ENCODE peak calls at places on chromosomes 13 and 19, in four cellular contexts. A is mesothelial cell of epicardium, K is right lobe of liver, G is transverse colon. S is an unnamed sample.
A peak's percentile ranks its signal among the peaks of the same experiment; 100 is the strongest.

GRCh38 chr19:17243854-17244617 is 1.7 kb downstream of the NR2F6 start:
- DNase-seq in A (no peak), K (peak; percentile 87), G (peak; percentile 70), S (peak; percentile 60)

GRCh38 chr19:13995017-13995728 is 10.9 kb downstream of the RFX1 start:
- DNase-seq in A (no peak), K (peak; percentile 75), G (no peak), S (no peak)

GRCh38 chr13:104256701-104257100 is 1190.5 kb upstream of the SLC10A2 start:
- DNase-seq in A (no peak), K (no peak), G (no peak), S (no peak)

GRCh38 chr13:40583738-40584137 is 82.7 kb downstream of the FOXO1 start:
- DNase-seq in A (no peak), K (no peak), G (no peak), S (no peak)

GRCh38 chr19:32367063-32367462 is 21.7 kb downstream of the ZNF507 start:
- DNase-seq in A (no peak), K (no peak), G (no peak), S (no peak)

GRCh38 chr13:40615619-40616018 is 50.8 kb downstream of the FOXO1 start:
- DNase-seq in A (no peak), K (no peak), G (no peak), S (no peak)

GRCh38 chr13:21538753-21539152 is 65.2 kb downstream of the MICU2 start:
- DNase-seq in A (no peak), K (no peak), G (no peak), S (no peak)

GRCh38 chr13:26623125-26623524 is 65.6 kb downstream of the WASF3 start:
- DNase-seq in A (no peak), K (no peak), G (no peak), S (no peak)

GRCh38 chr13:58876473-58876872 is 1244.9 kb downstream of the PCDH17 start:
- DNase-seq in A (no peak), K (no peak), G (no peak), S (no peak)

GRCh38 chr19:1874554-1875185 is 10.6 kb downstream of the ABHD17A start:
- DNase-seq in A (no peak), K (no peak), G (no peak), S (no peak)

GRCh38 chr13:26991508-26992181 is 180.0 kb downstream of the USP12 start:
- DNase-seq in A (no peak), K (peak; percentile 84), G (no peak), S (no peak)

GRCh38 chr19:46546194-46546896 is 50.7 kb upstream of the PNMA8B start:
- DNase-seq in A (no peak), K (peak; percentile 79), G (peak; percentile 60), S (no peak)

GRCh38 chr13:30063892-30064291 is 213.5 kb upstream of the UBL3 start:
- DNase-seq in A (no peak), K (no peak), G (no peak), S (no peak)

GRCh38 chr13:106695139-106695538 is 127.2 kb upstream of the ARGLU1 start:
- DNase-seq in A (no peak), K (no peak), G (no peak), S (no peak)

GRCh38 chr19:9498183-9498902 is at the start of gene ZNF560:
- DNase-seq in A (no peak), K (no peak), G (no peak), S (no peak)

GRCh38 chr13:85408415-85408814 is 390.8 kb downstream of the SLITRK6 start:
- DNase-seq in A (no peak), K (no peak), G (no peak), S (no peak)

GRCh38 chr19:10270180-10270615 is 722 bp upstream of the ICAM1 start:
- DNase-seq in A (no peak), K (peak; percentile 80), G (peak; percentile 82), S (no peak)

GRCh38 chr19:46919324-46919723 is 58.5 kb downstream of the ARHGAP35 start:
- DNase-seq in A (no peak), K (no peak), G (no peak), S (no peak)

GRCh38 chr13:30676672-30677071 is 58.7 kb upstream of the ALOX5AP start:
- DNase-seq in A (no peak), K (no peak), G (no peak), S (no peak)

GRCh38 chr13:53242015-53242414 is 213.4 kb downstream of the OLFM4 start:
- DNase-seq in A (no peak), K (no peak), G (no peak), S (no peak)

GRCh38 chr13:33388254-33388998 is 102.9 kb upstream of the STARD13 start:
- DNase-seq in A (no peak), K (no peak), G (no peak), S (no peak)
- TF ChIP-seq CTCF in A (no peak), K (no peak), G (peak; percentile 19), S (no peak)

GRCh38 chr13:81639984-81640582 is 1299.2 kb upstream of the SPRY2 start:
- DNase-seq in A (no peak), K (no peak), G (no peak), S (no peak)
- TF ChIP-seq CTCF in A (peak; percentile 66), K (peak; percentile 60), G (peak; percentile 45), S (peak; percentile 43)

DNA sequence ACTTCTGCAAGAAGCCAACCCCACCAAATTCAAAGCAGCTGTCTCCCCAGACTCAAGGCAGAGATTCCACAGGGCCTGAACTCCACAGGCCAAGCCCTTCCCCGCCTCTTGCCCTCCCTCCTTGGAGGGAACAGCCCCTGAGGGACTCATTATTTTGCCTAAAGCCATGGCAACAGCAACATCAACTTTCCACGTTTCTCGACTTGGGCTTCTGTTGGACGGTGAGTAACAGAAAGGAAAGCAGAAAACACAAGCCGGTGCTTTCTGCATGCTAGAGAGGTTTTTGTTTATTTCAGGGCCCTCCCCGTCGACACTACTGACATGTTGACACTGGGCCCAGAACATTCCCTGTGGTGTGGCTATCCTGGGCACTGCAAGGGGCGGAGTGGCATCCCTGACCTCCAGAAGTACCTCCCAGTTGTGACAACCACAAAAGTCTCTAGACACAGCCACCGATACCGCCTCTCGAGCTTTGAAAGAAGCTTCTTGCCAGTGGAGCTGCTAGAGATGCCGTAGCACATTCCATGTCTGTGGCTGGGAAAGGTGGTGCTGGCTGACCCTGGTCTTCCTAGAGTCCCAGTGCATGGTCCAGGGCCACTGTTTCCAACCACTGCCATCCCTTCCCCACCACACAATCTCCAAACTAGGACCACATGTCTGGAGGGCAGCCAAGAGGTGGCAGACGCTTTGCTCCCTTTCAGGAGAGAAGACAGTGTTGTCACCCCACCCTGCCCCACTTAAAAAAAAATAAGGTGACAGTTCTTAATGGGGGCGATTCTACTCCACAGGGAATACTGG is 12.8 kb downstream of the CAPS start:
- DNase-seq in A (no peak), K (no peak), G (peak; percentile 33), S (no peak)
- TF ChIP-seq CTCF in A (no peak), K (no peak), G (no peak), S (no peak)

GRCh38 chr19:57599761-57600383 is at the start of gene ZNF530:
- DNase-seq in A (peak; percentile 88), K (peak; percentile 95), G (peak; percentile 94), S (peak; percentile 67)
- TF ChIP-seq CTCF in A (no peak), K (no peak), G (no peak), S (no peak)

DNA sequence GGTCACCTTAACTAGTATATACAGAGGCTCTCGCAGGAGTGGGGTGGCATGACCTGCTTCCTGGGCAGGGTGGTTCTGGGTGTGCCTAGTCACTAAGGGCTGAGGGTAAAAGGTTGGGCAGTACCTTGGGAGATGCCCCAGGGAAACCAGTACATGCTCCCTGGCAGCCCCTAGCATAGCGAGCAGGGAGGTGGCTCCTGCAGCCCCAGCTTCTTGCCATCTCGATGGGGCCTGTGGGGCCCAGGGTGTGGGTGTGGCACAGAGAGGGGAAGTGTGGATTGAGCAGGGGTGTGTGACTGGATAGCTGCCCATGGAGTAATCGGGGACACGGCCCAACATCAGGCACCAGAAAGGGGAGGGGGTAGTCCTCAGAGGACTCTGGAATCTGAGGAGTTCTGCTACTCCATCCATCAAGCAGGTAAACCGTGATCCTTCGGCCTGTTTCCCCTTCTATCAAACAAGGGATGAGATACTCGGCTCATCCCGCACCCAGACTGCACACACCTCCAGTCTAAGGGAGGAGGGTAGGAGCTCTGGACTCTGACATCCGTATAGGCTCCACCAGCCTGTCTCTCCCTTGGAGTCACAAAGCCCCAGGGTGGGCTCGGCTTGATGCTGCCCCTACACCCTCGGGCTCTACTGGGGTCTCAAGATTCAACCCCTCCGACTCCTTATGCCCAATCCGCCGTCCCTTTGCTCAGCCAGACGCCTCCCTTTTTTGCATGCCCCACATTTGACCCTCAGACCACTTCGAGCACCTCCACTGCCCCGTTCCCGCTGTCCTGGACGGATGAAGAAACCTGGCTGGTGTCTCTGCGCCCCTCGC is 1.1 kb downstream of the ZBTB45 start:
- DNase-seq in A (no peak), K (no peak), G (peak; percentile 44), S (no peak)
- TF ChIP-seq CTCF in A (no peak), K (no peak), G (peak; percentile 43), S (no peak)

DNA sequence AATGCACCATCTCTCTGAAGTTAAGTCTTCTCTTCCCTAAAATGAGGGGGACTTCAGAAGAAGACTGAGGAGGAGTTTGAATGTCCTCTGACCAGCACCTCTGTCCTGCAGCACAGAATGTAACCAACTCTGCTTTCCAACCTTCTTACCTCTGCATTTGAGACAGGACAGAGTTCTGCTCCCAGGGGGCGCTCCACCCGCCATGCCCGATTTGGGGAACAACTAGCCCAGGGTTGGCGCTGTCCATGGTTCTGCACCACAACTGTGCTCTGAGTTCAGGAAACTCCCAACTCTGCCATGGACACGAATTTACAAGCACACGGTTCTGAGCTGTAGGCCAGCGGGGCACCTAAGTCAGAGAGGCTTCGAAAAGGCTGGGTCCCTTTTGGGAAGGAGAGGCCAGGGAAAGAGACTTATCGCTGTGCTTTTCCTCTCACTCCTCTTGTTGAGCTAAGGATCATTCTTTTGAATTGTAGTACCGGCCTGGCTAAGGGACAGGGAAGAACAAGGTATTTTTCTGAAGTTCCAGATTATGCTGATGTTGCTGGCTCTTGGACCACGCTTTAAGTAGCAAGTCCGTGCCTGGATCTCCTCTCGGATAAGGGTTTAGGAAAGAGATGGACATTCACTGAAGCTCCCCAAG is 22.2 kb downstream of the SIGLEC5 start:
- DNase-seq in A (peak; percentile 61), K (peak; percentile 67), G (peak; percentile 82), S (peak; percentile 81)
- TF ChIP-seq CTCF in A (peak; percentile 27), K (peak; percentile 47), G (peak; percentile 44), S (peak; percentile 81)

GRCh38 chr19:19263886-19264487 is 9.1 kb downstream of the TM6SF2 start:
- DNase-seq in A (no peak), K (no peak), G (no peak), S (no peak)
- TF ChIP-seq CTCF in A (no peak), K (no peak), G (no peak), S (no peak)

DNA sequence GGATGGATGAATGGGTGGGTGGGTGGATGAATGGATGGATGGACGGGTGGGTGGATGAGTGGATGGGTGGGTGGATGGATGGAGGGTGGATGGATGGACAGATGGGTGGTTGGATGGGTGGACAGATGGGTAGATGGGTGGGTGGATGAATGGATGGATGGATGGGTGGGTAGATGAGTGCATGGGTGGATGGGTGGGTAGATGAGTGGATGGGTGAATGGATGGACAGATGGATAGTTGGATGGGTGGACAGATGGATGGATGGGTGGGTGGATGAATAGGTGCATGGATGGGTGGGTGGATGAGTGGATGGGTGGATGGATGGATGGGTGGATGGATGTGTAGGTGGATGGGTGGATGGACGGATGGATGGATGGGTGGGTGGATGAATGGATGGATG is 17.8 kb downstream of the SHC2 start:
- DNase-seq in A (no peak), K (no peak), G (no peak), S (no peak)
- TF ChIP-seq CTCF in A (no peak), K (no peak), G (no peak), S (no peak)

DNA sequence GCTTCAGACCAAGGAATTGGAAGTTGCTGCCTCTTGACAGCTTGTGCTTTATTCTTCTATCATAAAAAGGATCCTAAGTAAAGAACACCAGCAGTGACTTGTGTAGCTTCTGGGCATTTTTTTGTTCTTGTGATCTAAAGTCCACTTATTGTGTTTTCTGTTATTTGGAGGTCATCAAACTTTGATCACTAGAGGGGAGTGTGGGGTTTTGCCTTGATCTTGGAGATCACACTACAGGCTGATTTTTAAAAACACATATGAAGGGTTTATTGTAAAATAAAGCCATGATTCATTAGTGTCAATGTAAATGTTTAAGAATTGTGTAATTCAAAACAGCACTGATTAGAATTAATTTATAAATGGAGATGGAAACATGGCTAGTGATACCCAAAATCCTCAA is 328.7 kb upstream of the EDNRB start:
- DNase-seq in A (no peak), K (no peak), G (no peak), S (no peak)
- TF ChIP-seq CTCF in A (no peak), K (no peak), G (no peak), S (no peak)

S was measured in progenitor cell of endocrine pancreas.